ENCODE peak calls at places on chromosomes 4 and X, in four cellular contexts. M, X, D and S are unnamed samples.

GRCh38 chrX:149121526-149121925 is 383.6 kb downstream of the IDS start:
- DNase-seq in M (no peak), X (no peak), D (no peak), S (no peak)

GRCh38 chrX:110226931-110227330 is 91.0 kb downstream of the AMMECR1 start:
- DNase-seq in M (no peak), X (no peak), D (no peak), S (no peak)

GRCh38 chr4:138522366-138522765 is 280.2 kb upstream of the SLC7A11 start:
- DNase-seq in M (no peak), X (no peak), D (no peak), S (no peak)

GRCh38 chr4:118270492-118270891 is 82.3 kb downstream of the PRSS12 start:
- DNase-seq in M (no peak), X (no peak), D (no peak), S (no peak)

GRCh38 chr4:137905930-137906329 is 336.2 kb downstream of the SLC7A11 start:
- DNase-seq in M (no peak), X (no peak), D (no peak), S (no peak)

GRCh38 chr4:152106113-152106763 is 345.4 kb upstream of the GATB start:
- DNase-seq in M (no peak), X (no peak), D (no peak), S (no peak)

GRCh38 chrX:103175944-103176753 is 38.8 kb upstream of the BEX4 start:
- DNase-seq in M (peak), X (peak), D (peak), S (peak)

GRCh38 chrX:11129546-11129945 is 18.4 kb downstream of the HCCS start:
- DNase-seq in M (no peak), X (no peak), D (no peak), S (no peak)

GRCh38 chrX:109719262-109719661 is 13.8 kb downstream of the ACSL4 start:
- DNase-seq in M (no peak), X (no peak), D (no peak), S (no peak)

GRCh38 chrX:133985164-133986007 is at the start of gene GPC3:
- DNase-seq in M (peak), X (peak), D (no peak), S (peak)

GRCh38 chrX:107672955-107673378 is 44.7 kb downstream of the PRPS1 start:
- DNase-seq in M (peak), X (peak), D (peak), S (peak)

GRCh38 chrX:24996096-24996709 is 19.6 kb downstream of the ARX start:
- DNase-seq in M (no peak), X (no peak), D (no peak), S (no peak)

GRCh38 chr4:184953971-184954370 is 64.3 kb upstream of the HELT start:
- DNase-seq in M (no peak), X (no peak), D (no peak), S (no peak)

GRCh38 chr4:177356191-177356590 is 46.5 kb downstream of the NEIL3 start:
- DNase-seq in M (no peak), X (no peak), D (no peak), S (no peak)

GRCh38 chr4:17400696-17401095 is 111.2 kb downstream of the QDPR start:
- DNase-seq in M (no peak), X (no peak), D (no peak), S (no peak)

GRCh38 chrX:114611018-114611619 is 27.2 kb downstream of the HTR2C start:
- DNase-seq in M (no peak), X (no peak), D (no peak), S (no peak)

GRCh38 chrX:120452131-120452530 is 17.0 kb downstream of the LAMP2 start:
- DNase-seq in M (no peak), X (no peak), D (no peak), S (peak)

GRCh38 chr4:78599931-78600375 is 48.4 kb downstream of the ANXA3 start:
- DNase-seq in M (no peak), X (no peak), D (no peak), S (no peak)

GRCh38 chrX:45517090-45517973 is 316.7 kb upstream of the DIPK2B start:
- DNase-seq in M (no peak), X (no peak), D (no peak), S (no peak)

GRCh38 chr4:139416073-139416673 is 37.7 kb upstream of the RAB33B start:
- DNase-seq in M (no peak), X (no peak), D (no peak), S (no peak)

GRCh38 chrX:137263374-137263773 is 229.6 kb upstream of the GPR101 start:
- DNase-seq in M (no peak), X (no peak), D (no peak), S (no peak)

GRCh38 chr4:102616661-102617060 is 115.5 kb downstream of the NFKB1 start:
- DNase-seq in M (no peak), X (no peak), D (no peak), S (no peak)

GRCh38 chr4:72390409-72390808 is 178.6 kb downstream of the ADAMTS3 start:
- DNase-seq in M (no peak), X (no peak), D (no peak), S (no peak)

GRCh38 chr4:108635070-108635655 is 14.8 kb downstream of the RPL34 start:
- DNase-seq in M (no peak), X (no peak), D (no peak), S (no peak)

GRCh38 chr4:4631150-4631549 is 89.3 kb upstream of the STX18 start:
- DNase-seq in M (no peak), X (no peak), D (no peak), S (no peak)

GRCh38 chr4:88807499-88807898 is 109.9 kb upstream of the NAP1L5 start:
- DNase-seq in M (no peak), X (no peak), D (no peak), S (no peak)

GRCh38 chr4:113695328-113696169 is 66.0 kb downstream of the CAMK2D start:
- DNase-seq in M (no peak), X (no peak), D (no peak), S (no peak)

GRCh38 chr4:147863808-147864472 is 132.1 kb downstream of the ARHGAP10 start:
- DNase-seq in M (no peak), X (no peak), D (no peak), S (no peak)

GRCh38 chr4:81621490-81621889 is 149.8 kb upstream of the RASGEF1B start:
- DNase-seq in M (no peak), X (no peak), D (no peak), S (no peak)

GRCh38 chrX:6184900-6185515 is 43.7 kb downstream of the NLGN4X start:
- DNase-seq in M (no peak), X (no peak), D (no peak), S (no peak)

GRCh38 chrX:69522052-69522451 is 17.9 kb downstream of the NALF2 start:
- DNase-seq in M (no peak), X (no peak), D (no peak), S (no peak)

GRCh38 chr4:169621754-169622481 is 1.5 kb downstream of the CLCN3 start:
- DNase-seq in M (no peak), X (no peak), D (no peak), S (peak)

GRCh38 chr4:8308856-8309771 is 39.6 kb downstream of the HTRA3 start:
- DNase-seq in M (no peak), X (no peak), D (no peak), S (no peak)